ENCODE peak calls at places on chromosomes 16 and 17, in five cellular contexts. B is lung, K is PC-9, E is fibroblast of lung, V is lower lobe of right lung. J is an unnamed sample.

GRCh38 chr16:83953796-83954576 is 946 bp downstream of the OSGIN1 start:
- DNase-seq in B (no peak), K (peak; percentile 27), E (peak; percentile 44), V (no peak), J (no peak)

GRCh38 chr17:39251997-39252396 is 26.3 kb upstream of the STAC2 start:
- DNase-seq in B (no peak), K (no peak), E (no peak), V (no peak), J (no peak)

GRCh38 chr17:46194393-46195216 is 1.4 kb upstream of the KANSL1 start:
- DNase-seq in B (no peak), K (no peak), E (peak; percentile 44), V (no peak), J (no peak)

GRCh38 chr17:9842057-9842758 is 16.5 kb downstream of the GLP2R start:
- DNase-seq in B (no peak), K (no peak), E (peak; percentile 76), V (no peak), J (peak; percentile 27)

GRCh38 chr16:68255712-68256111 is 8.6 kb upstream of the SLC7A6 start:
- DNase-seq in B (no peak), K (no peak), E (no peak), V (no peak), J (no peak)

GRCh38 chr16:74485916-74486315 is 64.6 kb upstream of the CLEC18B start:
- DNase-seq in B (no peak), K (no peak), E (no peak), V (no peak), J (no peak)

GRCh38 chr16:77723108-77723514 is 797 bp downstream of the NUDT7 start:
- DNase-seq in B (no peak), K (no peak), E (peak; percentile 76), V (no peak), J (no peak)

GRCh38 chr17:27475070-27475673 is 18.9 kb downstream of the KSR1 start:
- DNase-seq in B (no peak), K (no peak), E (no peak), V (no peak), J (no peak)

GRCh38 chr16:9097266-9098219 is 6.1 kb downstream of the HAPSTR1 start:
- DNase-seq in B (peak; percentile 27), K (no peak), E (no peak), V (no peak), J (no peak)

GRCh38 chr17:40329981-40330794 is 21.2 kb downstream of the RARA start:
- DNase-seq in B (no peak), K (no peak), E (no peak), V (peak; percentile 76), J (peak; percentile 76)
- H3K4me1 ChIP-seq in B (peaks cover 75% of the 10 kb centered on the region), K (peaks cover 29% of the 10 kb centered on the region), E (peaks cover 61% of the 10 kb centered on the region), V (peaks cover 100% of the 10 kb centered on the region), J (peaks cover 100% of the 10 kb centered on the region)

GRCh38 chr17:83084214-83084613 is 4.8 kb downstream of the METRNL start:
- DNase-seq in B (no peak), K (no peak), E (no peak), V (no peak), J (no peak)

GRCh38 chr17:83085526-83086196 is 6.3 kb downstream of the METRNL start:
- DNase-seq in B (no peak), K (no peak), E (no peak), V (no peak), J (no peak)

GRCh38 chr17:83086197-83086880 is 6.9 kb downstream of the METRNL start:
- DNase-seq in B (no peak), K (no peak), E (no peak), V (no peak), J (no peak)

GRCh38 chr17:83084621-83085056 is 5.2 kb downstream of the METRNL start:
- DNase-seq in B (peak; percentile 80), K (no peak), E (no peak), V (peak; percentile 91), J (peak; percentile 63)

GRCh38 chr17:83085103-83085502 is 5.7 kb downstream of the METRNL start:
- DNase-seq in B (no peak), K (no peak), E (no peak), V (no peak), J (no peak)
- H3K4me1 ChIP-seq in B (peaks cover 46% of the 10 kb centered on the region), K (peaks cover 49% of the 10 kb centered on the region), E (peaks cover 24% of the 10 kb centered on the region), V (peaks cover 77% of the 10 kb centered on the region), J (peaks cover 71% of the 10 kb centered on the region)

GRCh38 chr17:81434079-81434478 is 38.8 kb downstream of the BAHCC1 start:
- DNase-seq in B (no peak), K (no peak), E (peak; percentile 39), V (no peak), J (peak; percentile 70)

GRCh38 chr17:81434681-81435417 is 39.6 kb downstream of the BAHCC1 start:
- DNase-seq in B (no peak), K (no peak), E (no peak), V (no peak), J (no peak)

GRCh38 chr17:81436294-81436849 is 41.1 kb downstream of the BAHCC1 start:
- DNase-seq in B (no peak), K (no peak), E (no peak), V (no peak), J (no peak)

GRCh38 chr17:81437221-81437651 is 42.0 kb downstream of the BAHCC1 start:
- DNase-seq in B (no peak), K (no peak), E (no peak), V (no peak), J (no peak)

GRCh38 chr17:81435636-81436293 is 40.5 kb downstream of the BAHCC1 start:
- DNase-seq in B (no peak), K (no peak), E (no peak), V (no peak), J (no peak)
- H3K4me1 ChIP-seq in B (peaks cover 16% of the 10 kb centered on the region), K (no peaks in the 10 kb centered on the region), E (peaks cover 2% of the 10 kb centered on the region), V (peaks cover 26% of the 10 kb centered on the region), J (peaks cover 50% of the 10 kb centered on the region)

GRCh38 chr16:21159281-21159951 is 942 bp downstream of the LDAF1 start:
- DNase-seq in B (peak; percentile 72), K (peak; percentile 69), E (no peak), V (peak; percentile 81), J (peak; percentile 67)
- H3K4me1 ChIP-seq in B (peaks cover 4% of the 10 kb centered on the region), K (peaks cover 16% of the 10 kb centered on the region), E (peaks cover 17% of the 10 kb centered on the region), V (peaks cover 50% of the 10 kb centered on the region), J (peaks cover 72% of the 10 kb centered on the region)

DNA sequence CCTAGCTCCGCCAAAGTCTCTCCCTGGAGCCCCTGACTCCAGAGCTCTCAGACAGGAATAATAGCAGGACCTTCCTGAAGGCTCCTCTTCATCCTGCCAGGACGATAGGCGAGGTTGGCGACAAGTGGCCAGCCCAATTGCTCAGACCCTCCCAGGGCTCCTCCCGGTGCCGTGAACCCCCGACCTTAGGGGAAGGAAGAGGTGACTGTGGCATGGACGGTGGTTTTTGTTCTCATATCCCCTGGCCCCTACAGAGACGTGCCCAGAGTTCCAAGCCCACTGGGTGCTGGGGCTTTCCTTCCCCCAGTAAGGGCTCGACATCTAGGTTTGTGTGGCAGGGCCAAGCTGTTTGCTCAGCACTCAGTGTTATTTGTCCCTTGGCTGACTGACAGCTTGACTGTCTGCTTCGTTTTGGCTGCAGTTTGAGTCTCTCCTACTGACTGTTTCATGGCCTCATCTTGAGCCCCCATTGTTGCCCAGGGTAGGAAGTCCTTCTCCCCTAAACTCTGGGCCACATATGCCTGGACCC is 4.6 kb upstream of the ADCY7 start:
- DNase-seq in B (peak; percentile 54), K (no peak), E (no peak), V (no peak), J (peak; percentile 41)
- H3K4me1 ChIP-seq in B (peaks cover 12% of the 10 kb centered on the region), K (peaks cover 24% of the 10 kb centered on the region), E (peaks cover 22% of the 10 kb centered on the region), V (peaks cover 46% of the 10 kb centered on the region), J (peaks cover 62% of the 10 kb centered on the region)

DNA sequence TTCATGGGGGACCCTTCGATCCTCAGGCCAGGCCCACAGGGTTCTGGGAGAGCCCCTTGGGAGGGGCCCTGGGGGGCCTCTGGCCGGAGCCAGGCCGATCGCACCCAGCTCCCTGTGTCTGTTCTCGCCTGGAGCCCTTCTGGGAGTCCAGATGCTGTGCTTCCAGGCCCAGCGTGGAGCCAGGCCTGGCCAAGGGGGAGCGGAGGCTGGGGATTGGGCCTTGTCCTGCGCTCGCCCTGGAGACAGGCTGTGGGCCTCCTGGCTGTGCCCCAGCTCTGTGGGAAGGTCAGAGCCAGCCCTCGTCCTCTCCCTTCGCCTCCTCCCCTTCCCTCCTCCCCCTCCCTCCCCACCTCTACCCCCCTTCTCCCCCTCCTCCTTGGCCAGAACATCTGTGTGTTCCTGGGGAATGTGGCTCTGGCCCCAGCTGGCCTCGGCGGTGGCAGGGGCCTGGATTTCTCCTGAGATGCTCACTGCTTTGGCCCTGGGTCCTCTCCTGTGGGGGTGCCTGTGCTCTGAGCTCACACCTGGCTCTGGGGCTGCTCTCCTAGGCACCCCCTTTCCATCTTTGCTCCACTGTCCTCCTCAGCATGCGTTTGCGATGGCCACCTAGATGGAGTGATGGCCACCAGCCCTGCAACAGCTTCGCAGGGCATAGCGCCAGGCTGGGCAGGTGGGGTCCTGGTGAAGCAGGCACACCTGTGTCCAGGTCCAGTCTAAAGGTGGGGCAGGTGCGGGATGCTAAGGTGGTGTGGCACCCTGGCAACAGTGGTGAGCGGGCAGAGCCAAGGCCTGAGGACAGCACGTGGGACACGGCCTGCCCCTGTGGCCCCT is 90.6 kb upstream of the CIBAR2 start:
- DNase-seq in B (peak; percentile 56), K (no peak), E (peak; percentile 94), V (peak; percentile 60), J (peak; percentile 47)
- H3K4me1 ChIP-seq in B (peaks cover 21% of the 10 kb centered on the region), K (no peaks in the 10 kb centered on the region), E (peaks cover 41% of the 10 kb centered on the region), V (peaks cover 31% of the 10 kb centered on the region), J (peaks cover 48% of the 10 kb centered on the region)

GRCh38 chr17:17698869-17699351 is 17.7 kb downstream of the RAI1 start:
- DNase-seq in B (no peak), K (no peak), E (peak; percentile 66), V (no peak), J (no peak)

GRCh38 chr17:17696075-17696474 is 14.8 kb downstream of the RAI1 start:
- DNase-seq in B (no peak), K (no peak), E (no peak), V (no peak), J (no peak)

GRCh38 chr17:17696871-17697633 is 15.8 kb downstream of the RAI1 start:
- DNase-seq in B (no peak), K (peak; percentile 68), E (no peak), V (no peak), J (peak; percentile 54)

GRCh38 chr17:17700251-17700969 is 19.2 kb downstream of the RAI1 start:
- DNase-seq in B (no peak), K (no peak), E (no peak), V (no peak), J (peak; percentile 47)

DNA sequence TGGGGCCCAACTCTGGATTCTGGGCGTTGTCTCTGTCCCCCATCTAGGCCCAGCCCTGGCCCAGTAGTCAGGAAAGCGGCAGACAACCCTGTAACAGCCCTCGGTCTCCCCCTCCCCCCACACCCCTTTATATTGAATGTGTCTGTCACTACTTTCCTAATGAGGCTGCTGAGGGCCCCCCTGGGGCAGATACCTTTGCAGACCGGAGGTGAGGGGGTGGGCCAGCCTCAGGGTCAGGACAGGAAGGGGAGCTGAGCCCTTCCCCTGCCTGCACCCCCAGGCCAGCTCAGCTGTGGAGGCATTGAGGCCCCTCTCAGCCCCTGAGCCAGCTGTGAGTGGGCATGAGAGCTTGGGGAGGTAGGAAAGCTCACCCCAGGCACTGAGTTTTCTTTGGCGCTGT is 17.1 kb downstream of the RAI1 start:
- DNase-seq in B (no peak), K (no peak), E (no peak), V (no peak), J (no peak)
- H3K4me1 ChIP-seq in B (peaks cover 44% of the 10 kb centered on the region), K (peaks cover 48% of the 10 kb centered on the region), E (peaks cover 22% of the 10 kb centered on the region), V (peaks cover 77% of the 10 kb centered on the region), J (peaks cover 93% of the 10 kb centered on the region)